ENCODE peak calls at places on chromosomes 3 and 15, in four cellular contexts. One of them, this sample, is unnamed.

GRCh38 chr3:167762296-167762695 is 26.8 kb downstream of the SERPINI1 start:
- DNase-seq in A549: no peak
- DNase-seq in stomach: no peak
- DNase-seq in fibroblast of mammary gland: no peak
- DNase-seq in this sample: no peak

GRCh38 chr3:157606392-157607197 is 103.4 kb upstream of the VEPH1 start:
- DNase-seq in A549: peak
- DNase-seq in fibroblast of mammary gland: peak
- DNase-seq in stomach: peak
- DNase-seq in this sample: peak

GRCh38 chr15:70835415-70835814 is 18.5 kb downstream of the LARP6 start:
- DNase-seq in fibroblast of mammary gland: peak
- DNase-seq in A549: no peak
- DNase-seq in stomach: no peak
- DNase-seq in this sample: no peak

GRCh38 chr15:84859143-84859542 is 25.3 kb upstream of the SLC28A1 start:
- DNase-seq in fibroblast of mammary gland: no peak
- DNase-seq in stomach: peak
- DNase-seq in A549: no peak
- DNase-seq in this sample: no peak

GRCh38 chr3:138327831-138328230 is 1.8 kb downstream of the NME9 start:
- DNase-seq in stomach: no peak
- DNase-seq in fibroblast of mammary gland: no peak
- DNase-seq in A549: no peak
- DNase-seq in this sample: no peak

GRCh38 chr15:62119224-62119925 is 45.7 kb downstream of the C2CD4B start:
- DNase-seq in fibroblast of mammary gland: peak
- DNase-seq in A549: peak
- DNase-seq in stomach: no peak
- DNase-seq in this sample: peak

GRCh38 chr3:31733234-31733667 is 200.5 kb downstream of the STT3B start:
- DNase-seq in fibroblast of mammary gland: no peak
- DNase-seq in A549: no peak
- DNase-seq in stomach: peak
- DNase-seq in this sample: no peak

GRCh38 chr3:151769175-151769574 is 35.4 kb downstream of the AADACL2 start:
- DNase-seq in fibroblast of mammary gland: no peak
- DNase-seq in A549: no peak
- DNase-seq in stomach: no peak
- DNase-seq in this sample: no peak

GRCh38 chr3:178140491-178140890 is 395.7 kb upstream of the KCNMB2 start:
- DNase-seq in fibroblast of mammary gland: no peak
- DNase-seq in A549: no peak
- DNase-seq in stomach: no peak
- DNase-seq in this sample: no peak

GRCh38 chr3:78951546-78951945 is 816.3 kb downstream of the ROBO1 start:
- DNase-seq in fibroblast of mammary gland: no peak
- DNase-seq in stomach: no peak
- DNase-seq in A549: no peak
- DNase-seq in this sample: no peak

GRCh38 chr3:13479332-13479581 is 849 bp upstream of the HDAC11 start:
- DNase-seq in fibroblast of mammary gland: peak
- DNase-seq in A549: peak
- DNase-seq in stomach: peak
- DNase-seq in this sample: no peak

GRCh38 chr3:143084856-143085731 is 34.5 kb upstream of the CHST2 start:
- DNase-seq in stomach: no peak
- DNase-seq in fibroblast of mammary gland: peak
- DNase-seq in A549: no peak
- DNase-seq in this sample: no peak

GRCh38 chr3:142027713-142028112 is 121.6 kb downstream of the TFDP2 start:
- DNase-seq in fibroblast of mammary gland: peak
- DNase-seq in stomach: no peak
- DNase-seq in A549: no peak
- DNase-seq in this sample: peak

GRCh38 chr3:24730173-24730572 is 235.5 kb upstream of the THRB start:
- DNase-seq in fibroblast of mammary gland: peak
- DNase-seq in stomach: no peak
- DNase-seq in A549: no peak
- DNase-seq in this sample: no peak

GRCh38 chr3:99400352-99400751 is 238.0 kb upstream of the COL8A1 start:
- DNase-seq in A549: no peak
- DNase-seq in stomach: no peak
- DNase-seq in fibroblast of mammary gland: no peak
- DNase-seq in this sample: no peak

This sample was measured in NCI-H524.